ENCODE peak calls at places on chromosome 1, in six cellular contexts. S, K, W, F, R and L are unnamed samples. For H3K4me1, the result is how much of the 10 kb centered on the place peaks cover.

GRCh38 chr1:47223921-47224675 is 7.9 kb downstream of the TAL1 start:
- DNase-seq in R (no peak), S (no peak), W (no peak), K (no peak), F (no peak), L (no peak)

GRCh38 chr1:5770981-5771765 is 221.1 kb downstream of the NPHP4 start:
- DNase-seq in S (no peak), R (no peak), F (no peak), K (no peak), W (peak), L (no peak)

GRCh38 chr1:25198731-25199231 is 33.5 kb downstream of the SYF2 start:
- DNase-seq in K (peak), S (peak), R (no peak), F (no peak), W (no peak), L (no peak)

GRCh38 chr1:73593804-73594203 is 604.2 kb downstream of the LRRIQ3 start:
- DNase-seq in S (no peak), R (no peak), W (no peak), K (peak), F (no peak), L (no peak)

GRCh38 chr1:166947398-166948043 is 27.8 kb downstream of the ILDR2 start:
- DNase-seq in F (no peak), K (no peak), W (peak), S (peak), R (peak), L (no peak)

GRCh38 chr1:183319051-183319450 is 99.1 kb downstream of the NMNAT2 start:
- DNase-seq in R (no peak), S (no peak), K (peak), F (no peak), W (no peak), L (no peak)

GRCh38 chr1:68112835-68113243 is 62.4 kb upstream of the DIRAS3 start:
- DNase-seq in K (peak), W (peak), S (no peak), F (no peak), R (no peak), L (no peak)

GRCh38 chr1:104195395-104195794 is 445.7 kb downstream of the AMY1C start:
- DNase-seq in F (no peak), R (no peak), S (no peak), W (no peak), K (peak), L (no peak)

GRCh38 chr1:156777573-156777972 is 10.2 kb downstream of the PRCC start:
- DNase-seq in F (no peak), S (no peak), W (no peak), R (no peak), K (no peak), L (no peak)

GRCh38 chr1:15104768-15105167 is 48.8 kb upstream of the TMEM51 start:
- DNase-seq in R (no peak), F (no peak), K (no peak), W (no peak), S (no peak), L (no peak)
- H3K4me1 ChIP-seq in R (under half), F (under half), K (under half), W (under half), S (under half), L (under half)

DNA sequence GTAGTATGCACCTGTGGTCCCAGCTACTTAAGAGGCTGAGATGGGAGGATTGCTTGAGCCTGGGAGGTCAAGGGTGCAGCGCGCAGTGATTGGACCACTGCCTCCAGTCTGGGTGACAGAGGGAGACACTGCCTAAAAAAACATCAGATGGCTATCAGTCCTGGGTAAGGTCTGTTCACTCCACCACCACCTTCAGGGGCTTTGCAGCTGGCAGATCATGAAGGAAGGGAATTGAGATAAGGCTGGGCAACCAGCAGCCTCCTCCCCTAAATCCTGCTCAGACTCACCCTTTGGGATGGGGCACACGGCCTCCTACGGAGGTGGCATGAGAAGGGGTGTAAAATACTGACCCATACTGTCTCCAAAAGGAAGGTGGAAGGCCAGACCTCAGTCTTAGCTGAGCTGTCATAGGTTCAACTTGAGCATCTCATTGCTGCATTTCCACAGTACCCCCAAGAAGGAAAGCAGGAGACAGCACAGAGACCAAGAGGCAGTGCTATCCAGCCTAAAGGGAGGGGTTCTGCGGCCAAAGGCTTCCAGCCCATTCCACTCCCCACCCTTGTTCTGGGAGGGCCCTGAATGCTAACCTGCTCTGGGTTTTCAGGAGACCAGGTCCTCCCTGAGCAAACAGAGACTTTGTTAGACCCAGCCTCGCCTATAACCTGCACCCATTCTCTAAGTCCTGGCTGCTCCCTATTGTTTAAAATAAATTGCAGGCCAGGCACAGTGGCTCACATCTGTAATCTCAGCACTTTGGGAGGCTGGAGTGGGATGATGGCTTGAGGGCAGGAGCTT is 13.7 kb downstream of the SLC45A3 start:
- DNase-seq in K (no peak), S (peak), F (no peak), W (peak), R (no peak), L (no peak)
- H3K4me1 ChIP-seq in K (half or more), S (half or more), F (under half), W (under half), R (under half), L (under half)

GRCh38 chr1:89548486-89548857 is 23.8 kb downstream of the LRRC8B start:
- DNase-seq in S (no peak), W (no peak), R (no peak), K (no peak), F (no peak), L (no peak)

GRCh38 chr1:89553195-89553584 is 28.6 kb downstream of the LRRC8B start:
- DNase-seq in F (no peak), K (no peak), W (no peak), S (no peak), R (no peak), L (no peak)

GRCh38 chr1:89555550-89555949 is 30.9 kb downstream of the LRRC8B start:
- DNase-seq in F (no peak), R (no peak), K (no peak), S (no peak), W (no peak), L (no peak)

GRCh38 chr1:89550995-89551394 is 26.4 kb downstream of the LRRC8B start:
- DNase-seq in F (no peak), S (no peak), K (no peak), R (no peak), W (no peak), L (no peak)

DNA sequence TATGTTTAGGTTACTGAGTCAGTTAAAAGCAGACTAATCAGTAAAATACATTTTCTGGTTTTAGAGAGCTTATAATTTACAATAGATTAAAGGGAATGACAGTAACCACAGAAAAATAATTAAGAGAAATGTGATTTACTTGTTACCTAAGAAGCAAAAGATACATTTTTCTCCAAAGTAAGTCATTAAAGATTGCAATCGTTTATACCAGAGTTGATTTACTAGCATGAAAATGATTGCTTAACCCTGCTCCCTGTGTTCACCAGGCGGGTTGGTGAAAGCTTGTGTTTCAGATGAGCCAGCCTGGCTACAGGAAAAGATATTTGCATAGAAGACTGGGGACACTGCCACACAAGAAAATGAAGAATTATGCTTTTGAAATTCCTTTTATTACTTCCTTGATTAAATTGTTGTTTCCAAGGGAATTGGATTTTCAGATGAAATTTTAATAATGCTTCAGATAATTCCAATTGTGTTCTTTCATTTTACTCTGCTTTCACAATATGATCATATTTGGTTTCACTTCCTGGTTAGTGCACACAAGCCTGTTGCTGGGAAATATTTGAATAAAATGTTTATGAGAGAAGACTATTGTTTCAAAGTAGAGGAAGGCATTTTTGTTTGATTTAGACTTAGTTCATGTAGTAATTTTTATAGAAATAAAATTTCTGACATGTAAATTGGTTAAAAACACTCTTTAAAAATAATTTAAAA is 28.0 kb downstream of the LRRC8B start:
- DNase-seq in K (no peak), F (no peak), W (no peak), S (no peak), R (no peak), L (no peak)
- H3K4me1 ChIP-seq in K (under half), F (under half), W (under half), S (under half), R (under half), L (under half)

GRCh38 chr1:54289939-54290233 is 89.9 kb downstream of the MRPL37 start:
- DNase-seq in S (no peak), W (peak), R (no peak), K (no peak), F (no peak), L (no peak)
- H3K4me1 ChIP-seq in S (under half), W (under half), R (under half), K (under half), F (half or more), L (half or more)

DNA sequence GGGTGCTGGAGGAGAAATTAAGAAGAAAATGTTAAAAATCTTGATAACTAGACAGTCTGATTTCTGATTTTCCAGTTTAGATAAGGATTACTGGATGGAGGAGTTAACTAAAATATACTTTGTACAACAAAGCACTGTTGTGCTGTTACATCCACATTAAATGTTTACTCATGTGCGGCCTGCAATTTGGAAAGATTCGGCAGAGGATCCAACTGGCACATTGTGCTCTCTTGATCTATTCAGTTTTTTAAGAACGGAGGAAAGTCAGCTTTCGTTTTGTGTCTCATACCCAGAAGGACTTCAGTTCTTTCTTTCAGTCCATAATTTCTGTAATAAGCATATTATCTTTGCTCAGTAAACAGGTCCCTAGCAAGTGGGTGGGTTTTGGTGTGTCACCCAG is 52.5 kb downstream of the UCK2 start:
- DNase-seq in W (no peak), K (no peak), R (no peak), S (no peak), F (no peak), L (no peak)
- H3K4me1 ChIP-seq in W (under half), K (under half), R (under half), S (under half), F (under half), L (under half)

DNA sequence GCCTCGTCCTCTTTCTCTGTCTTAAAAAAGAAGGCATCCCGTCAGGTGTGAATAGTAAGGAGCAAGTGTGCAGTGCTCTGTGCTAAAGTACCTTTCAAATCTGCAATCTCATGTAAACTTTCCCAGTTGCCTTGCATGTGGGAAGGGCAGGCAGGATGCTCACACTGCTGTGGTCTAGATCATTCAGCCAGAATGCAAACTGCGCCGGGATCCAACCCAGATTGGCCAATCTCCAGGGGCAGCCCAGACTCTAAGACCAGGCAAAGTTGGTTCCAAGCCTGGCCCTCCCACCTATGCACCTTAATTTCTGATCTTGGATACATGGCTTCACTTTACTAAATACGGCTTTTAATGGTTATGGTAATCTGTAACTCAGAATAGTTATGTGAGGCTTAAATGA is 3.2 kb upstream of the MAP1LC3C start:
- DNase-seq in K (no peak), S (no peak), F (no peak), R (no peak), W (no peak), L (no peak)
- H3K4me1 ChIP-seq in K (under half), S (under half), F (under half), R (under half), W (under half), L (under half)

DNA sequence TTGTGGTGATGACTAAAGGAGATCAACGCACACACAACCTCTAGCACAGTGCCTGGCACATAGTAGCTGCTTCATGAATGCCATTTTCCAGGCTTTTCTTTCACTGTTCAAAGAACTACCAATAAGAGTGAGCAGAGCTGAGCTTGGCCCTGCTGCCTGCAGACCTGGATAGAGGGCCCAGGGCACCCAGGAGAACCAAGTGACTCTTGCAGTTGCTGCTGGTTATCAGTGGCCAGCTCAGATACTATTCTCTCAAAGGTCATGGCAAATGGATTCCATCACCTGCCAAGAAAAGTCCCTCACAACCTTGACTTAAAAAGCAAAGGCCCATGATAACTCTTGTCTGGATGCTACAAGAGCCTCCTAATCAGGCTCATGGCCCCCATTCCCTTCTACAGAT is 41.7 kb downstream of the PLPP3 start:
- DNase-seq in S (no peak), K (no peak), F (no peak), W (no peak), R (no peak), L (no peak)
- H3K4me1 ChIP-seq in S (under half), K (under half), F (under half), W (under half), R (under half), L (under half)

DNA sequence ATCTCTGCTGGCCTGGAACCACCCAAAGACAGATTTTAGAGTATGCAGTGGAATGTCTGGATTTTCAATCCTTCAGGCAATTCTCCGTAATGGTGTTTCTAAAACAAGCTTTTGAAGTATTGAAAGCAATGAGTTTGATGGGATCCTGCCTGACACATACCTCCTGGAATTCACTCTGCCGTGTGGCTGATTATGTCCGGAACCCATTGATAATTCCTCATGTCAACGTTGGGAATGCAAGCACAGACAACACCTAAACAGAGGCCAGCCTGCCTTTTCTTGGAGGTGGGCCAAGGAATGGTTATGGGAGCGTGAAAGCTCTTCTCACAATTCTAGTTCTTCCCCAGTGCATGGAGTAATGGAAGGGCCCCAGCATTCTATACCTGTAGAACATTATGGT is 168.9 kb upstream of the HMCN1 start:
- DNase-seq in K (peak), S (no peak), W (no peak), F (no peak), R (no peak), L (no peak)
- H3K4me1 ChIP-seq in K (under half), S (under half), W (under half), F (half or more), R (under half), L (half or more)

DNA sequence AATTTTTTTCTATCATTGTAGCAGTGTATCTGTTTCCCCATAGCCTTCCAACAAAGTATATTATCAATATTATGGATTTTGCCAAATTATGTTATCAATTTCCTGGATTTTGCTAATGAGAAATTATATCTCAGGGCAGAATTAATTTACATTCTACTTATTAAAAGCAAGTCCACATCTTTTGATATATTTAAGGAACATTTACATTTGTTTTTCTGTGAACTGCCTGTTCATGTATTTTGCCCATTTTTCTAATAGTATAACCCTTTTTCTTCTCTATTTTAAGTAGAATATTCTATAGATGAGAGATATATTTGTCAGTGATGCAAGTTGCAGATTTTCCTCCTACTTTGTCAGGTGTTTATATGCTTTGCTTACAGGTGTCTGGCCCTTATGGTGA is 24.4 kb downstream of the C1orf87 start:
- DNase-seq in R (no peak), W (no peak), F (no peak), S (no peak), K (no peak), L (no peak)
- H3K4me1 ChIP-seq in R (under half), W (under half), F (under half), S (under half), K (under half), L (under half)